ENCODE peak calls at places on chromosomes 7 and 10, in six cellular contexts. Z is A549, X is left ventricle myocardium inferior, P is tibial artery, V is psoas muscle, N is DND-41. Y is an unnamed sample.
A peak's percentile ranks its signal among the peaks of the same experiment; 100 is the strongest.

GRCh38 chr7:75772081-75773077 is at the start of gene CCL26:
- DNase-seq in N (no peak), V (peak; percentile 60), P (peak; percentile 82), X (peak; percentile 44), Z (no peak), Y (peak; percentile 83)

GRCh38 chr7:98284335-98285036 is 3.0 kb downstream of the BRI3 start:
- DNase-seq in Z (no peak), V (peak; percentile 89), N (no peak), P (peak; percentile 86), X (peak; percentile 82), Y (peak; percentile 90)

GRCh38 chr7:130942211-130942964 is 208.4 kb upstream of the KLF14 start:
- DNase-seq in V (peak; percentile 56), P (peak; percentile 67), Z (peak; percentile 64), N (no peak), X (no peak), Y (no peak)

GRCh38 chr7:105219771-105220160 is 169.0 kb downstream of the SRPK2 start:
- DNase-seq in V (no peak), X (no peak), Z (no peak), P (no peak), N (no peak), Y (no peak)

GRCh38 chr7:150963707-150964559 is 14.2 kb downstream of the KCNH2 start:
- DNase-seq in P (no peak), X (peak; percentile 36), Z (no peak), V (peak; percentile 6), N (no peak), Y (no peak)

GRCh38 chr10:19592276-19592675 is 224.0 kb upstream of the PLXDC2 start:
- DNase-seq in N (no peak), Z (no peak), V (no peak), X (no peak), P (no peak), Y (no peak)

GRCh38 chr10:48938990-48939536 is 577 bp downstream of the LRRC18 start:
- DNase-seq in Z (no peak), V (no peak), P (no peak), X (no peak), N (no peak), Y (peak; percentile 42)

GRCh38 chr7:135757719-135758411 is 9.3 kb upstream of the FAM180A start:
- DNase-seq in P (peak; percentile 45), Z (no peak), V (peak; percentile 49), X (peak; percentile 36), N (no peak), Y (peak; percentile 73)

GRCh38 chr7:98078197-98078870 is 28.3 kb upstream of the LMTK2 start:
- DNase-seq in P (no peak), V (no peak), X (no peak), N (no peak), Z (no peak), Y (no peak)

GRCh38 chr10:58178811-58179210 is 88.9 kb downstream of the IPMK start:
- DNase-seq in X (no peak), P (no peak), V (no peak), Z (no peak), N (no peak), Y (no peak)

GRCh38 chr10:5975641-5976473 is 1.5 kb downstream of the IL15RA start:
- DNase-seq in N (peak; percentile 42), X (peak; percentile 34), P (peak; percentile 77), V (peak; percentile 46), Z (no peak), Y (peak; percentile 81)

GRCh38 chr7:149814494-149814893 is 23.7 kb upstream of the ZNF862 start:
- DNase-seq in X (no peak), V (no peak), Z (no peak), P (no peak), N (no peak), Y (no peak)

GRCh38 chr10:11403116-11403515 is 208.3 kb downstream of the USP6NL start:
- DNase-seq in X (no peak), Z (no peak), V (no peak), N (peak; percentile 89), P (no peak), Y (no peak)

GRCh38 chr10:62437696-62438095 is 63.5 kb downstream of the ZNF365 start:
- DNase-seq in V (no peak), X (no peak), Z (peak; percentile 40), P (no peak), N (peak; percentile 14), Y (no peak)

GRCh38 chr10:47253651-47254375 is 46.2 kb upstream of the GDF10 start:
- DNase-seq in X (peak; percentile 63), V (peak; percentile 70), P (peak; percentile 65), N (no peak), Z (no peak), Y (peak; percentile 68)

GRCh38 chr10:68813554-68813953 is 13.8 kb upstream of the STOX1 start:
- DNase-seq in Z (no peak), P (no peak), X (no peak), V (no peak), N (no peak), Y (no peak)

GRCh38 chr7:28419717-28420116 is 7.4 kb downstream of the CREB5 start:
- DNase-seq in X (no peak), P (peak; percentile 35), N (no peak), V (no peak), Z (no peak), Y (no peak)

GRCh38 chr7:77442631-77443420 is 26.7 kb upstream of the GSAP start:
- DNase-seq in Z (no peak), N (no peak), X (no peak), P (no peak), V (no peak), Y (no peak)

GRCh38 chr10:124639206-124639605 is 105.0 kb downstream of the FAM53B start:
- DNase-seq in N (no peak), P (no peak), Z (no peak), X (no peak), V (no peak), Y (no peak)

GRCh38 chr10:124641282-124642075 is 102.7 kb downstream of the FAM53B start:
- DNase-seq in Z (no peak), V (no peak), X (peak; percentile 64), N (peak; percentile 72), P (no peak), Y (peak; percentile 73)

GRCh38 chr10:124640538-124641231 is 103.5 kb downstream of the FAM53B start:
- DNase-seq in P (no peak), V (no peak), X (no peak), Z (no peak), N (no peak), Y (no peak)

GRCh38 chr10:124640056-124640455 is 104.1 kb downstream of the FAM53B start:
- DNase-seq in N (no peak), Z (no peak), V (no peak), P (no peak), X (no peak), Y (no peak)

DNA sequence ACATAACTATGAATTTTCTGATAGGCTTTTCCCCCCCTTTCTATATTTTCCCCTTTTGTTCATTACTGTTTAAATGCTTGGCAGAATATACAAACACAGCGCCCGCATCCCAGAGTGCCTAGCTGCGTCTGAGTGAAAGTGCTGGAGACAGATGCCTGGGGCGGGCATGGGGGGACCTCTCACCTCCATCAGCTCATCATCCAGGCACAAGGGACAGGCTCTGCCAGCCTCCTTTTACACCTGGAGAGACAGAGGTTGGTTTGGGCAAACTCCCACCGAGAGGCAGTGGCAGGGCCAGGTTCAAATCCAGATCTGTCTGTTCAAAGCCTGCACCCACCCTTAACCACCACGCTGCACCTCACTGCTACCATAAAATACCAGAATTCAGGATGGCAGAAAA is 104.5 kb downstream of the FAM53B start:
- DNase-seq in P (no peak), N (no peak), X (no peak), Z (no peak), V (no peak), Y (no peak)
- H3K4me1 ChIP-seq in P (peaks cover 28% of the 10 kb centered on the region), N (peaks cover 87% of the 10 kb centered on the region), X (peaks cover 95% of the 10 kb centered on the region), Z (no peaks in the 10 kb centered on the region), V (peaks cover 45% of the 10 kb centered on the region), Y (peaks cover 83% of the 10 kb centered on the region)

GRCh38 chr10:132783865-132784581 is 1.9 kb downstream of the NKX6-2 start:
- DNase-seq in Z (no peak), V (no peak), X (no peak), P (no peak), N (no peak), Y (no peak)
- H3K4me3 ChIP-seq in Z (no peak overlapping the region), V (no peak overlapping the region), X (no peak overlapping the region), P (no peak overlapping the region), N (no peak overlapping the region), Y (no peak overlapping the region)

GRCh38 chr10:72273410-72274212 is at the start of gene DDIT4:
- DNase-seq in P (peak; percentile 100), Z (peak; percentile 99), V (peak; percentile 100), X (peak; percentile 100), N (peak; percentile 99), Y (peak; percentile 100)

GRCh38 chr10:72276013-72276387 is 2.3 kb downstream of the DDIT4 start:
- DNase-seq in N (no peak), Z (no peak), P (no peak), X (no peak), V (peak; percentile 42), Y (no peak)

GRCh38 chr10:72274213-72274729 is 547 bp downstream of the DDIT4 start:
- DNase-seq in N (no peak), Z (no peak), X (no peak), P (no peak), V (no peak), Y (no peak)

GRCh38 chr10:72275351-72276012 is 1.8 kb downstream of the DDIT4 start:
- DNase-seq in P (no peak), X (no peak), V (no peak), Z (no peak), N (peak; percentile 74), Y (no peak)

DNA sequence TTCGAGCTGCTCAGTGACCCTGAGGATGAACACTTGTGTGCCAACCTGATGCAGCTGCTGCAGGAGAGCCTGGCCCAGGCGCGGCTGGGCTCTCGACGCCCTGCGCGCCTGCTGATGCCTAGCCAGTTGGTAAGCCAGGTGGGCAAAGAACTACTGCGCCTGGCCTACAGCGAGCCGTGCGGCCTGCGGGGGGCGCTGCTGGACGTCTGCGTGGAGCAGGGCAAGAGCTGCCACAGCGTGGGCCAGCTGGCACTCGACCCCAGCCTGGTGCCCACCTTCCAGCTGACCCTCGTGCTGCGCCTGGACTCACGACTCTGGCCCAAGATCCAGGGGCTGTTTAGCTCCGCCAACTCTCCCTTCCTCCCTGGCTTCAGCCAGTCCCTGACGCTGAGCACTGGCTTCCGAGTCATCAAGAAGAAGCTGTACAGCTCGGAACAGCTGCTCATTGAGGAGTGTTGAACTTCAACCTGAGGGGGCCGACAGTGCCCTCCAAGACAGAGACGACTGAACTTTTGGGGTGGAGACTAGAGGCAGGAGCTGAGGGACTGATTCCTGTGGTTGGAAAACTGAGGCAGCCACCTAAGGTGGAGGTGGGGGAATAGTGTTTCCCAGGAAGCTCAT is 1.1 kb downstream of the DDIT4 start:
- DNase-seq in N (peak; percentile 76), P (peak; percentile 72), Z (peak; percentile 67), V (peak; percentile 82), X (peak; percentile 72), Y (peak; percentile 79)
- H3K27ac ChIP-seq in N (peak overlapping the region; percentile 99), P (peak overlapping the region; percentile 99), Z (peak overlapping the region; percentile 98), V (peak overlapping the region; percentile 98), X (peak overlapping the region; percentile 100), Y (peak overlapping the region; percentile 99)

DNA sequence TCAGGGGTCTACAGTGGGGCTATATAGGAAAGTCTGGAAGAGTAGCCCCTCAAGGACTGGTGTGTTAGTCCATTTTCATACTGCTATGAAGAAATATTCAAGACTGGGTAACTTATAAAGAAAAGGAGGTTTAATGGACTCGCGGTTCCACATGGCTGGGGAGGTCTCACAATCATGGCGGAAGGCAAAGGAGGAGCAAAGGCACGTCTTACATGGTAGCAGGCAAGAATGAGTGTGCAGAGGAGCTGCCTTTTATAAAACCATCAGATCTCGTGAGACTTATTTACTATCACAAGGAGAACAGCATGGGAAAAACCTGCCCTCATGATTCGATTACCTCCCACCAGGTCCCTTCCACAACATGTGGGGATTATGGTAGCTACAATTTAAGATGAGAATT is 3.0 kb downstream of the FKBP14 start:
- DNase-seq in V (no peak), P (no peak), N (no peak), X (no peak), Z (no peak), Y (no peak)
- H3K4me1 ChIP-seq in V (peaks cover 12% of the 10 kb centered on the region), P (peaks cover 32% of the 10 kb centered on the region), N (peaks cover 34% of the 10 kb centered on the region), X (peaks cover 37% of the 10 kb centered on the region), Z (peaks cover 23% of the 10 kb centered on the region), Y (peaks cover 31% of the 10 kb centered on the region)